ENCODE peak calls at places on chromosomes 13 and 19, in five cellular contexts. B, W, Z, V and O are unnamed samples. For H3K27me3, the result is how much of the 10 kb centered on the place peaks cover.

GRCh38 chr19:20351244-20351643 is 184.2 kb downstream of the ZNF486 start:
- DNase-seq in V (no peak), B (no peak), Z (no peak), W (no peak), O (no peak)

GRCh38 chr13:46475586-46475991 is 77.4 kb upstream of the LRCH1 start:
- DNase-seq in Z (no peak), B (no peak), W (no peak), V (no peak), O (no peak)

GRCh38 chr13:49220035-49220855 is at the start of gene MLNR:
- DNase-seq in B (peak), Z (peak), V (peak), W (peak), O (peak)

GRCh38 chr19:33298146-33298911 is 4.0 kb downstream of the CEBPA start:
- DNase-seq in Z (no peak), W (no peak), B (no peak), V (no peak), O (no peak)

GRCh38 chr19:35084078-35084762 is 31.4 kb upstream of the FXYD3 start:
- DNase-seq in V (no peak), Z (no peak), B (no peak), W (no peak), O (no peak)

GRCh38 chr13:21638319-21639282 is 32.3 kb upstream of the FGF9 start:
- DNase-seq in W (peak), V (peak), B (no peak), Z (no peak), O (no peak)

GRCh38 chr13:98026457-98026857 is 73.0 kb downstream of the IPO5 start:
- DNase-seq in V (no peak), B (no peak), W (no peak), Z (no peak), O (no peak)

GRCh38 chr19:49196527-49197240 is 39.1 kb downstream of the TRPM4 start:
- DNase-seq in Z (peak), V (no peak), B (no peak), W (no peak), O (no peak)

GRCh38 chr19:23436944-23437343 is 41.7 kb upstream of the ZNF91 start:
- DNase-seq in V (no peak), W (no peak), Z (no peak), B (no peak), O (no peak)

GRCh38 chr19:51531349-51532315 is at the start of gene SIGLEC6:
- DNase-seq in Z (no peak), B (no peak), V (no peak), W (no peak), O (no peak)

GRCh38 chr19:50906217-50906616 is 5.0 kb downstream of the KLK4 start:
- DNase-seq in Z (no peak), W (peak), B (peak), V (no peak), O (no peak)

GRCh38 chr13:40460116-40460515 is 206.3 kb downstream of the FOXO1 start:
- DNase-seq in B (no peak), V (no peak), Z (no peak), W (no peak), O (no peak)

GRCh38 chr13:112842343-112842856 is 126.6 kb upstream of the MCF2L start:
- DNase-seq in W (no peak), Z (peak), V (no peak), B (no peak), O (no peak)

GRCh38 chr13:44231786-44232516 is 141.7 kb upstream of the SERP2 start:
- DNase-seq in V (no peak), B (no peak), Z (no peak), W (no peak), O (no peak)

DNA sequence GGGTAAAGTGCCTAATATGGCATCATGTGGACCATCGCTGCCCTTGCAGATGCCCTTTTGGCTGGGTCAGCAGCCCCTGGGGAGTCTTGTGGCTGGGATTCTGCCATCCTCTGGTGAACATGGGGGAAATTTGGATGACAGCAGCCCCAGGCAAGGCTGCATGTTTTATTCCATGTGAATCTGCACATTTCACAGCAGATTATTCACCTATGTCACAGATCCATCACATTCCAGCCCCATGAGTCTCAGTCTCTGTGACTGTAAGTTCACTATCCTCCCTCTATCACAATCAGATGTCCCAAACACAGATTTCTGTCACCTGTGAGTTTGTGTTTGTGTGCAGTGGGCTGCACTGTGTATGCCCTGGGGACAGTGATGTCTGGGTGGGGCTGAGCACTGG is 36.8 kb upstream of the PSG9 start:
- DNase-seq in W (no peak), V (no peak), Z (no peak), B (no peak), O (no peak)
- H3K27me3 ChIP-seq in W (under half), V (under half), Z (under half), B (under half), O (under half)

DNA sequence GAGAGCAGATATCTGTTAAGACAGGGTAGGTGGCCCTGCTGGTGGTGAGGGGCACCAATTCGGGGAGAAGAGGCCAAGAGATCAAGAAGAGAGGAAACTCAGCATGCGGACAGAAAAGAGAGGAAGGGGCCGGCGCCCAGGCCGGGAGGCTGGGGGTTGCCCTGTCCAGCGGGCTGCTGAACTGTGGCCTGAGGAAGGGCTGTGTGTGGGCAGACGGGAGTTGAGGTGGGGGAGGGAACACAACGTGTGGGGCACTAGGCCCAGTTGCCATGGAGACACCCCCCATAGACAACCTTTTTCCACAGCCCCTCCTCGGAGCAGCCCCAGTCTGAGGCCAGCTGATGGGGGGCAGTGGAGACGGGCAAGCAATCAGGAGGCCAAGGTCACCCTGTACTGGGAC is 2.5 kb upstream of the CACNG8 start:
- DNase-seq in Z (no peak), W (no peak), V (no peak), B (no peak), O (no peak)
- H3K27me3 ChIP-seq in Z (under half), W (under half), V (under half), B (under half), O (under half)

DNA sequence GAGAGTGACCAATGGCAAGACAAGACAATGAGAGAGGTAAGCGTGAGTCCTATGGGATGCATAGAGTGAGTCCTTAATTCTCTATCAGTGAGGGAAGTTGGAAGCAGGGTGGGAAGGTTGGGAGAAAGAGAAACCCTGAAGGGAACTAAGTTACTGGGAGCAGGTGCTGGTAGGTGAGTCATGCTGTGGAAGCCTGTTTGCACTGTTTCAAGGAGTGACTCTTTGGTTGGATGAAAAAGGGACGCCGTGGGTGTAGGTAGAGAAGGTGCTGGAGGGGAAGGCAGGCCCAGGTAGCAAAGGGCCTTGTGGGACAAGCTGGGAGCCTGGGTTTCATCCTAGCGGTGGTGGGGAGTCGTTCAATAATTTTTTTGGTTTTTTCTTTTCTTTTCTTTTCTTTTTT is 21.9 kb downstream of the IGFL1 start:
- DNase-seq in V (no peak), B (no peak), W (no peak), Z (no peak), O (no peak)
- H3K27me3 ChIP-seq in V (under half), B (under half), W (under half), Z (under half), O (under half)

DNA sequence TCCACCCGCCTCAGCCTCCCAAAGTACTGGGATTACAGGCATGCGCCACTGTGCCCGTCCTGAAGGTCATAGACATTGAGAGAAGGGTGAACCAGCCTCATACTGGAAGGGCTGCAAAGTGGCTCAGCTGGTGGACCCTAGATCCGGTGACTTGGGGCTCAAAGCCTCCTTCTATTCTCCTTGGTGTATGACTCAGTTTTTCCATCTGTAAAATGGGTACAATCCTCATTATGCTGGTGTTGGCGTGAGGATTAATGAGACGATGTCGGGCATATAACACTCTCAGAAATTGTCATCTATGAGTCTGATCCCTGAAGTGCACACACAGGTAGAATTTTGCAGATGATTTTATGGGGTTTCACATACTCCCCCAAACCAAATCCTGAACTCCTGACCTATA is 5.8 kb upstream of the CAMSAP3 start:
- DNase-seq in Z (no peak), B (no peak), V (no peak), W (no peak), O (no peak)
- H3K27me3 ChIP-seq in Z (under half), B (under half), V (under half), W (under half), O (under half)

GRCh38 chr19:29576761-29577661 is 29.1 kb upstream of the POP4 start:
- DNase-seq in W (no peak), Z (no peak), V (no peak), B (peak), O (no peak)
- H3K27me3 ChIP-seq in W (under half), Z (under half), V (under half), B (under half), O (under half)

GRCh38 chr19:41804327-41804726 is 7.9 kb downstream of the CEACAM3 start:
- DNase-seq in B (no peak), W (no peak), V (no peak), Z (no peak), O (no peak)
- H3K27me3 ChIP-seq in B (under half), W (under half), V (under half), Z (under half), O (under half)

GRCh38 chr19:9014809-9015208 is 4.6 kb upstream of the MUC16 start:
- DNase-seq in V (no peak), W (no peak), B (no peak), Z (no peak), O (no peak)

GRCh38 chr19:9013988-9014387 is 3.8 kb upstream of the MUC16 start:
- DNase-seq in B (no peak), W (no peak), V (no peak), Z (no peak), O (no peak)

DNA sequence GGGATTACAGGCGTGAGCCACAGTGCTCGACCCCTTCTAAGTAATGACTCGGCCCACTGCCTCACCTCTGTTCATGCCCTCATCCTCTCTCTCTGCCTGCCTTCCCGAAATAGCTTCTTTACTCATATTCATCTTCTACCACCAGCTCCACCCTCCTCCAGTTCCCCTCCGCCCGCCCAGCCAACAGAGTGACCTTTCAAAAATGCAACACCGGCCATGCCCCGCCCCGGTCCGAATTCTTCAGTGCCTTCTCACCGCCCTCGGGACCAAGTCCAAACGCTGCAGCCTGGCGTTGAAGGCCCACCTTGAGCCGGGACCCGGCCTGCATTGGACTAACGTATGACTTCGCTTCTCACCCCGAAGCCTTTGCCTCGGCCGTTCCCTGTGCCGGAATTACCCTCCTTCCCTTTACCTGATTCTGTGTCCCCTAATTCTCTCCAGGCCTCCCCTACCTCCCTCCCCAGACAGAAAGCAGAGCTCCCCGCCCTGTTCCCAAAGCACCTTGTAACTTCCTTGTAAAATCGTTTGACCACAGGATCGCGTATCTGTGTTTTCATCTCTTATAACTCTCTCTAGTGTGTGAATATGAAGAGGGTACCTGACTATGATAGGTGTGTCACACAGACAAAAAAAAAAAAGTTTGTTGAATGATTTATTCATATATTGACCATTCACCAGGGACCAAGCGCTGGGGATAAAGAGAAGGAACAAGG is 8.1 kb upstream of the MUC16 start:
- DNase-seq in W (no peak), V (no peak), B (no peak), Z (peak), O (no peak)
- H3K27me3 ChIP-seq in W (under half), V (under half), B (under half), Z (under half), O (under half)